ENCODE peak calls at places on chromosomes 1 and 21, in eight cellular contexts. One of them, this sample, is unnamed.
A peak's percentile ranks its signal among the peaks of the same experiment; 100 is the strongest.

GRCh38 chr1:42765271-42765670 is 1.6 kb downstream of the P3H1 start:
- DNase-seq in transverse colon: no peak
- DNase-seq in tibial artery: no peak
- DNase-seq in cardiac muscle cell: peak; percentile 27
- DNase-seq in hepatic stellate cell: no peak
- DNase-seq in DMS 273 treated with DMSO at 0.1 percent for 48 hours: no peak
- DNase-seq in stimulated activated CD8-positive, alpha-beta memory T cell treated with anti-CD3 and anti-CD28 coated beads, Interleukin-2, amount 100 ng/mL, for 48 hours: no peak
- DNase-seq in esophagus squamous epithelium: no peak
- DNase-seq in this sample: no peak

GRCh38 chr1:70504821-70505193 is 93.7 kb downstream of the CTH start:
- DNase-seq in transverse colon: peak; percentile 15
- DNase-seq in tibial artery: no peak
- DNase-seq in cardiac muscle cell: peak; percentile 77
- DNase-seq in hepatic stellate cell: peak; percentile 29
- DNase-seq in DMS 273 treated with DMSO at 0.1 percent for 48 hours: no peak
- DNase-seq in stimulated activated CD8-positive, alpha-beta memory T cell treated with anti-CD3 and anti-CD28 coated beads, Interleukin-2, amount 100 ng/mL, for 48 hours: no peak
- DNase-seq in esophagus squamous epithelium: no peak
- DNase-seq in this sample: peak; percentile 47

GRCh38 chr21:46322351-46323226 is 1.1 kb downstream of the C21orf58 start:
- DNase-seq in transverse colon: no peak
- DNase-seq in tibial artery: no peak
- DNase-seq in cardiac muscle cell: peak; percentile 45
- DNase-seq in hepatic stellate cell: peak; percentile 66
- DNase-seq in DMS 273 treated with DMSO at 0.1 percent for 48 hours: no peak
- DNase-seq in stimulated activated CD8-positive, alpha-beta memory T cell treated with anti-CD3 and anti-CD28 coated beads, Interleukin-2, amount 100 ng/mL, for 48 hours: no peak
- DNase-seq in esophagus squamous epithelium: no peak
- DNase-seq in this sample: peak; percentile 31

GRCh38 chr1:24745711-24746582 is 700 bp downstream of the CLIC4 start:
- DNase-seq in transverse colon: peak; percentile 52
- DNase-seq in tibial artery: peak; percentile 89
- DNase-seq in cardiac muscle cell: peak; percentile 88
- DNase-seq in hepatic stellate cell: no peak
- DNase-seq in DMS 273 treated with DMSO at 0.1 percent for 48 hours: peak; percentile 18
- DNase-seq in stimulated activated CD8-positive, alpha-beta memory T cell treated with anti-CD3 and anti-CD28 coated beads, Interleukin-2, amount 100 ng/mL, for 48 hours: no peak
- DNase-seq in esophagus squamous epithelium: no peak
- DNase-seq in this sample: peak; percentile 76

GRCh38 chr21:19864456-19864855 is 1133.8 kb upstream of the NCAM2 start:
- DNase-seq in transverse colon: no peak
- DNase-seq in tibial artery: no peak
- DNase-seq in cardiac muscle cell: no peak
- DNase-seq in hepatic stellate cell: no peak
- DNase-seq in DMS 273 treated with DMSO at 0.1 percent for 48 hours: no peak
- DNase-seq in stimulated activated CD8-positive, alpha-beta memory T cell treated with anti-CD3 and anti-CD28 coated beads, Interleukin-2, amount 100 ng/mL, for 48 hours: no peak
- DNase-seq in esophagus squamous epithelium: no peak
- DNase-seq in this sample: no peak

GRCh38 chr1:156480411-156481192 is 20.0 kb downstream of the MEF2D start:
- DNase-seq in transverse colon: peak; percentile 75
- DNase-seq in tibial artery: no peak
- DNase-seq in cardiac muscle cell: peak; percentile 69
- DNase-seq in hepatic stellate cell: peak; percentile 76
- DNase-seq in DMS 273 treated with DMSO at 0.1 percent for 48 hours: no peak
- DNase-seq in stimulated activated CD8-positive, alpha-beta memory T cell treated with anti-CD3 and anti-CD28 coated beads, Interleukin-2, amount 100 ng/mL, for 48 hours: peak; percentile 69
- DNase-seq in esophagus squamous epithelium: no peak
- DNase-seq in this sample: peak; percentile 83

GRCh38 chr1:204846546-204846945 is 24.1 kb upstream of the NFASC start:
- DNase-seq in transverse colon: no peak
- DNase-seq in tibial artery: no peak
- DNase-seq in cardiac muscle cell: no peak
- DNase-seq in hepatic stellate cell: no peak
- DNase-seq in DMS 273 treated with DMSO at 0.1 percent for 48 hours: no peak
- DNase-seq in stimulated activated CD8-positive, alpha-beta memory T cell treated with anti-CD3 and anti-CD28 coated beads, Interleukin-2, amount 100 ng/mL, for 48 hours: no peak
- DNase-seq in esophagus squamous epithelium: no peak
- DNase-seq in this sample: no peak

GRCh38 chr1:18907021-18907913 is 4.9 kb upstream of the ALDH4A1 start:
- DNase-seq in transverse colon: peak; percentile 44
- DNase-seq in tibial artery: peak; percentile 53
- DNase-seq in cardiac muscle cell: peak; percentile 76
- DNase-seq in hepatic stellate cell: peak; percentile 65
- DNase-seq in DMS 273 treated with DMSO at 0.1 percent for 48 hours: peak; percentile 26
- DNase-seq in stimulated activated CD8-positive, alpha-beta memory T cell treated with anti-CD3 and anti-CD28 coated beads, Interleukin-2, amount 100 ng/mL, for 48 hours: no peak
- DNase-seq in esophagus squamous epithelium: no peak
- DNase-seq in this sample: peak; percentile 80

GRCh38 chr1:33161061-33161681 is 20.7 kb downstream of the TRIM62 start:
- DNase-seq in transverse colon: no peak
- DNase-seq in tibial artery: no peak
- DNase-seq in cardiac muscle cell: peak; percentile 84
- DNase-seq in hepatic stellate cell: no peak
- DNase-seq in DMS 273 treated with DMSO at 0.1 percent for 48 hours: no peak
- DNase-seq in stimulated activated CD8-positive, alpha-beta memory T cell treated with anti-CD3 and anti-CD28 coated beads, Interleukin-2, amount 100 ng/mL, for 48 hours: no peak
- DNase-seq in esophagus squamous epithelium: no peak
- DNase-seq in this sample: peak; percentile 81

GRCh38 chr1:116763787-116764465 is 9.7 kb downstream of the CD2 start:
- DNase-seq in transverse colon: peak; percentile 36
- DNase-seq in tibial artery: no peak
- DNase-seq in cardiac muscle cell: peak; percentile 26
- DNase-seq in hepatic stellate cell: no peak
- DNase-seq in DMS 273 treated with DMSO at 0.1 percent for 48 hours: no peak
- DNase-seq in stimulated activated CD8-positive, alpha-beta memory T cell treated with anti-CD3 and anti-CD28 coated beads, Interleukin-2, amount 100 ng/mL, for 48 hours: no peak
- DNase-seq in esophagus squamous epithelium: no peak
- DNase-seq in this sample: peak; percentile 24

GRCh38 chr1:215557504-215557903 is 9.6 kb upstream of the KCTD3 start:
- DNase-seq in transverse colon: no peak
- DNase-seq in tibial artery: no peak
- DNase-seq in cardiac muscle cell: no peak
- DNase-seq in hepatic stellate cell: no peak
- DNase-seq in DMS 273 treated with DMSO at 0.1 percent for 48 hours: no peak
- DNase-seq in stimulated activated CD8-positive, alpha-beta memory T cell treated with anti-CD3 and anti-CD28 coated beads, Interleukin-2, amount 100 ng/mL, for 48 hours: no peak
- DNase-seq in esophagus squamous epithelium: no peak
- DNase-seq in this sample: no peak

GRCh38 chr1:36482724-36483388 is at the start of gene CSF3R:
- DNase-seq in transverse colon: no peak
- DNase-seq in tibial artery: no peak
- DNase-seq in cardiac muscle cell: no peak
- DNase-seq in hepatic stellate cell: no peak
- DNase-seq in DMS 273 treated with DMSO at 0.1 percent for 48 hours: no peak
- DNase-seq in stimulated activated CD8-positive, alpha-beta memory T cell treated with anti-CD3 and anti-CD28 coated beads, Interleukin-2, amount 100 ng/mL, for 48 hours: no peak
- DNase-seq in esophagus squamous epithelium: no peak
- DNase-seq in this sample: no peak

GRCh38 chr1:173504268-173504667 is 27.1 kb downstream of the PRDX6 start:
- DNase-seq in transverse colon: no peak
- DNase-seq in tibial artery: no peak
- DNase-seq in cardiac muscle cell: no peak
- DNase-seq in hepatic stellate cell: no peak
- DNase-seq in DMS 273 treated with DMSO at 0.1 percent for 48 hours: no peak
- DNase-seq in stimulated activated CD8-positive, alpha-beta memory T cell treated with anti-CD3 and anti-CD28 coated beads, Interleukin-2, amount 100 ng/mL, for 48 hours: no peak
- DNase-seq in esophagus squamous epithelium: no peak
- DNase-seq in this sample: peak; percentile 50

GRCh38 chr21:18235545-18235944 is 9.1 kb upstream of the CHODL start:
- DNase-seq in transverse colon: no peak
- DNase-seq in tibial artery: no peak
- DNase-seq in cardiac muscle cell: no peak
- DNase-seq in hepatic stellate cell: no peak
- DNase-seq in DMS 273 treated with DMSO at 0.1 percent for 48 hours: no peak
- DNase-seq in stimulated activated CD8-positive, alpha-beta memory T cell treated with anti-CD3 and anti-CD28 coated beads, Interleukin-2, amount 100 ng/mL, for 48 hours: no peak
- DNase-seq in esophagus squamous epithelium: no peak
- DNase-seq in this sample: no peak

GRCh38 chr1:204263240-204263848 is 49.6 kb upstream of the GOLT1A start:
- DNase-seq in transverse colon: no peak
- DNase-seq in tibial artery: no peak
- DNase-seq in cardiac muscle cell: peak; percentile 31
- DNase-seq in hepatic stellate cell: no peak
- DNase-seq in DMS 273 treated with DMSO at 0.1 percent for 48 hours: no peak
- DNase-seq in stimulated activated CD8-positive, alpha-beta memory T cell treated with anti-CD3 and anti-CD28 coated beads, Interleukin-2, amount 100 ng/mL, for 48 hours: no peak
- DNase-seq in esophagus squamous epithelium: no peak
- DNase-seq in this sample: no peak

GRCh38 chr1:67307251-67308060 is at the start of gene IL12RB2:
- DNase-seq in transverse colon: peak; percentile 20
- DNase-seq in tibial artery: no peak
- DNase-seq in cardiac muscle cell: no peak
- DNase-seq in hepatic stellate cell: no peak
- DNase-seq in DMS 273 treated with DMSO at 0.1 percent for 48 hours: no peak
- DNase-seq in stimulated activated CD8-positive, alpha-beta memory T cell treated with anti-CD3 and anti-CD28 coated beads, Interleukin-2, amount 100 ng/mL, for 48 hours: peak; percentile 35
- DNase-seq in esophagus squamous epithelium: no peak
- DNase-seq in this sample: peak; percentile 7

GRCh38 chr1:95233321-95233736 is 681 bp upstream of the RWDD3 start:
- DNase-seq in transverse colon: peak; percentile 62
- DNase-seq in tibial artery: peak; percentile 38
- DNase-seq in cardiac muscle cell: peak; percentile 47
- DNase-seq in hepatic stellate cell: peak; percentile 28
- DNase-seq in DMS 273 treated with DMSO at 0.1 percent for 48 hours: no peak
- DNase-seq in stimulated activated CD8-positive, alpha-beta memory T cell treated with anti-CD3 and anti-CD28 coated beads, Interleukin-2, amount 100 ng/mL, for 48 hours: no peak
- DNase-seq in esophagus squamous epithelium: no peak
- DNase-seq in this sample: no peak

GRCh38 chr1:15603050-15603965 is 13.9 kb upstream of the DDI2 start:
- DNase-seq in transverse colon: peak; percentile 97
- DNase-seq in tibial artery: peak; percentile 97
- DNase-seq in cardiac muscle cell: peak; percentile 98
- DNase-seq in hepatic stellate cell: peak; percentile 99
- DNase-seq in DMS 273 treated with DMSO at 0.1 percent for 48 hours: peak; percentile 86
- DNase-seq in stimulated activated CD8-positive, alpha-beta memory T cell treated with anti-CD3 and anti-CD28 coated beads, Interleukin-2, amount 100 ng/mL, for 48 hours: peak; percentile 86
- DNase-seq in esophagus squamous epithelium: peak; percentile 83
- DNase-seq in this sample: peak; percentile 98

GRCh38 chr1:170886460-170886859 is 48.9 kb upstream of the MROH9 start:
- DNase-seq in transverse colon: peak; percentile 63
- DNase-seq in tibial artery: no peak
- DNase-seq in cardiac muscle cell: no peak
- DNase-seq in hepatic stellate cell: no peak
- DNase-seq in DMS 273 treated with DMSO at 0.1 percent for 48 hours: no peak
- DNase-seq in stimulated activated CD8-positive, alpha-beta memory T cell treated with anti-CD3 and anti-CD28 coated beads, Interleukin-2, amount 100 ng/mL, for 48 hours: no peak
- DNase-seq in esophagus squamous epithelium: no peak
- DNase-seq in this sample: no peak

GRCh38 chr1:68470388-68470970 is 20.7 kb upstream of the RPE65 start:
- DNase-seq in transverse colon: no peak
- DNase-seq in tibial artery: no peak
- DNase-seq in cardiac muscle cell: peak; percentile 46
- DNase-seq in hepatic stellate cell: no peak
- DNase-seq in DMS 273 treated with DMSO at 0.1 percent for 48 hours: no peak
- DNase-seq in stimulated activated CD8-positive, alpha-beta memory T cell treated with anti-CD3 and anti-CD28 coated beads, Interleukin-2, amount 100 ng/mL, for 48 hours: no peak
- DNase-seq in esophagus squamous epithelium: no peak
- DNase-seq in this sample: peak; percentile 37

GRCh38 chr1:63878914-63879313 is 105.1 kb downstream of the ROR1 start:
- DNase-seq in transverse colon: no peak
- DNase-seq in tibial artery: no peak
- DNase-seq in cardiac muscle cell: peak; percentile 31
- DNase-seq in hepatic stellate cell: no peak
- DNase-seq in DMS 273 treated with DMSO at 0.1 percent for 48 hours: no peak
- DNase-seq in stimulated activated CD8-positive, alpha-beta memory T cell treated with anti-CD3 and anti-CD28 coated beads, Interleukin-2, amount 100 ng/mL, for 48 hours: no peak
- DNase-seq in esophagus squamous epithelium: no peak
- DNase-seq in this sample: no peak

GRCh38 chr1:37434292-37434907 is 40.0 kb upstream of the ZC3H12A start:
- DNase-seq in transverse colon: peak; percentile 66
- DNase-seq in tibial artery: peak; percentile 37
- DNase-seq in cardiac muscle cell: peak; percentile 60
- DNase-seq in hepatic stellate cell: peak; percentile 81
- DNase-seq in DMS 273 treated with DMSO at 0.1 percent for 48 hours: no peak
- DNase-seq in stimulated activated CD8-positive, alpha-beta memory T cell treated with anti-CD3 and anti-CD28 coated beads, Interleukin-2, amount 100 ng/mL, for 48 hours: peak; percentile 58
- DNase-seq in esophagus squamous epithelium: no peak
- DNase-seq in this sample: peak; percentile 60

GRCh38 chr21:35743571-35743970 is 316.8 kb downstream of the SETD4 start:
- DNase-seq in transverse colon: no peak
- DNase-seq in tibial artery: no peak
- DNase-seq in cardiac muscle cell: peak; percentile 6
- DNase-seq in hepatic stellate cell: no peak
- DNase-seq in DMS 273 treated with DMSO at 0.1 percent for 48 hours: no peak
- DNase-seq in stimulated activated CD8-positive, alpha-beta memory T cell treated with anti-CD3 and anti-CD28 coated beads, Interleukin-2, amount 100 ng/mL, for 48 hours: no peak
- DNase-seq in esophagus squamous epithelium: no peak
- DNase-seq in this sample: no peak

GRCh38 chr1:6745073-6745472 is 40.2 kb upstream of the CAMTA1 start:
- DNase-seq in transverse colon: no peak
- DNase-seq in tibial artery: no peak
- DNase-seq in cardiac muscle cell: no peak
- DNase-seq in hepatic stellate cell: no peak
- DNase-seq in DMS 273 treated with DMSO at 0.1 percent for 48 hours: no peak
- DNase-seq in stimulated activated CD8-positive, alpha-beta memory T cell treated with anti-CD3 and anti-CD28 coated beads, Interleukin-2, amount 100 ng/mL, for 48 hours: no peak
- DNase-seq in esophagus squamous epithelium: no peak
- DNase-seq in this sample: no peak

GRCh38 chr1:232383455-232384074 is 246.4 kb downstream of the SIPA1L2 start:
- DNase-seq in transverse colon: no peak
- DNase-seq in tibial artery: no peak
- DNase-seq in cardiac muscle cell: no peak
- DNase-seq in hepatic stellate cell: no peak
- DNase-seq in DMS 273 treated with DMSO at 0.1 percent for 48 hours: no peak
- DNase-seq in stimulated activated CD8-positive, alpha-beta memory T cell treated with anti-CD3 and anti-CD28 coated beads, Interleukin-2, amount 100 ng/mL, for 48 hours: no peak
- DNase-seq in esophagus squamous epithelium: no peak
- DNase-seq in this sample: no peak

GRCh38 chr1:236090741-236091147 is 25.9 kb upstream of the NID1 start:
- DNase-seq in transverse colon: no peak
- DNase-seq in tibial artery: no peak
- DNase-seq in cardiac muscle cell: no peak
- DNase-seq in hepatic stellate cell: peak; percentile 31
- DNase-seq in DMS 273 treated with DMSO at 0.1 percent for 48 hours: no peak
- DNase-seq in stimulated activated CD8-positive, alpha-beta memory T cell treated with anti-CD3 and anti-CD28 coated beads, Interleukin-2, amount 100 ng/mL, for 48 hours: no peak
- DNase-seq in esophagus squamous epithelium: no peak
- DNase-seq in this sample: no peak

GRCh38 chr1:220281159-220281574 is 8.9 kb upstream of the RAB3GAP2 start:
- DNase-seq in transverse colon: no peak
- DNase-seq in tibial artery: no peak
- DNase-seq in cardiac muscle cell: peak; percentile 37
- DNase-seq in hepatic stellate cell: no peak
- DNase-seq in DMS 273 treated with DMSO at 0.1 percent for 48 hours: no peak
- DNase-seq in stimulated activated CD8-positive, alpha-beta memory T cell treated with anti-CD3 and anti-CD28 coated beads, Interleukin-2, amount 100 ng/mL, for 48 hours: no peak
- DNase-seq in esophagus squamous epithelium: no peak
- DNase-seq in this sample: peak; percentile 47

GRCh38 chr1:2229032-2229920 is 1.2 kb downstream of the SKI start:
- DNase-seq in transverse colon: peak; percentile 77
- DNase-seq in tibial artery: peak; percentile 66
- DNase-seq in cardiac muscle cell: peak; percentile 83
- DNase-seq in hepatic stellate cell: peak; percentile 64
- DNase-seq in DMS 273 treated with DMSO at 0.1 percent for 48 hours: no peak
- DNase-seq in stimulated activated CD8-positive, alpha-beta memory T cell treated with anti-CD3 and anti-CD28 coated beads, Interleukin-2, amount 100 ng/mL, for 48 hours: no peak
- DNase-seq in esophagus squamous epithelium: no peak
- DNase-seq in this sample: peak; percentile 83

GRCh38 chr21:39132248-39132647 is 51.0 kb downstream of the PSMG1 start:
- DNase-seq in transverse colon: no peak
- DNase-seq in tibial artery: no peak
- DNase-seq in cardiac muscle cell: no peak
- DNase-seq in hepatic stellate cell: no peak
- DNase-seq in DMS 273 treated with DMSO at 0.1 percent for 48 hours: no peak
- DNase-seq in stimulated activated CD8-positive, alpha-beta memory T cell treated with anti-CD3 and anti-CD28 coated beads, Interleukin-2, amount 100 ng/mL, for 48 hours: no peak
- DNase-seq in esophagus squamous epithelium: no peak
- DNase-seq in this sample: no peak

GRCh38 chr21:37220433-37220980 is 46.6 kb downstream of the VPS26C start:
- DNase-seq in transverse colon: peak; percentile 23
- DNase-seq in tibial artery: no peak
- DNase-seq in cardiac muscle cell: peak; percentile 57
- DNase-seq in hepatic stellate cell: peak; percentile 56
- DNase-seq in DMS 273 treated with DMSO at 0.1 percent for 48 hours: no peak
- DNase-seq in stimulated activated CD8-positive, alpha-beta memory T cell treated with anti-CD3 and anti-CD28 coated beads, Interleukin-2, amount 100 ng/mL, for 48 hours: no peak
- DNase-seq in esophagus squamous epithelium: no peak
- DNase-seq in this sample: peak; percentile 44

GRCh38 chr1:111190931-111191451 is 9.5 kb downstream of the DENND2D start:
- DNase-seq in transverse colon: no peak
- DNase-seq in tibial artery: peak; percentile 71
- DNase-seq in cardiac muscle cell: peak; percentile 89
- DNase-seq in hepatic stellate cell: no peak
- DNase-seq in DMS 273 treated with DMSO at 0.1 percent for 48 hours: no peak
- DNase-seq in stimulated activated CD8-positive, alpha-beta memory T cell treated with anti-CD3 and anti-CD28 coated beads, Interleukin-2, amount 100 ng/mL, for 48 hours: no peak
- DNase-seq in esophagus squamous epithelium: no peak
- DNase-seq in this sample: no peak

GRCh38 chr1:110335265-110335664 is 3.9 kb upstream of the RBM15 start:
- DNase-seq in transverse colon: no peak
- DNase-seq in tibial artery: no peak
- DNase-seq in cardiac muscle cell: no peak
- DNase-seq in hepatic stellate cell: no peak
- DNase-seq in DMS 273 treated with DMSO at 0.1 percent for 48 hours: no peak
- DNase-seq in stimulated activated CD8-positive, alpha-beta memory T cell treated with anti-CD3 and anti-CD28 coated beads, Interleukin-2, amount 100 ng/mL, for 48 hours: no peak
- DNase-seq in esophagus squamous epithelium: no peak
- DNase-seq in this sample: no peak

GRCh38 chr1:183137782-183138181 is 48.3 kb upstream of the LAMC2 start:
- DNase-seq in transverse colon: no peak
- DNase-seq in tibial artery: no peak
- DNase-seq in cardiac muscle cell: peak; percentile 37
- DNase-seq in hepatic stellate cell: no peak
- DNase-seq in DMS 273 treated with DMSO at 0.1 percent for 48 hours: no peak
- DNase-seq in stimulated activated CD8-positive, alpha-beta memory T cell treated with anti-CD3 and anti-CD28 coated beads, Interleukin-2, amount 100 ng/mL, for 48 hours: no peak
- DNase-seq in esophagus squamous epithelium: no peak
- DNase-seq in this sample: no peak

GRCh38 chr1:205633421-205633976 is 1.7 kb upstream of the ELK4 start:
- DNase-seq in transverse colon: no peak
- DNase-seq in tibial artery: no peak
- DNase-seq in cardiac muscle cell: peak; percentile 63
- DNase-seq in hepatic stellate cell: peak; percentile 66
- DNase-seq in DMS 273 treated with DMSO at 0.1 percent for 48 hours: no peak
- DNase-seq in stimulated activated CD8-positive, alpha-beta memory T cell treated with anti-CD3 and anti-CD28 coated beads, Interleukin-2, amount 100 ng/mL, for 48 hours: no peak
- DNase-seq in esophagus squamous epithelium: no peak
- DNase-seq in this sample: no peak